ENCODE peak calls at places on chromosomes 4 and X, in six cellular contexts. J is IMR-90, T is neuronal stem cell, W is mesendoderm, D is H9, F is H1. C is an unnamed sample.

GRCh38 chrX:6021316-6022091 is 207.2 kb downstream of the NLGN4X start:
- DNase-seq in D (peak; percentile 47), F (peak; percentile 61), W (peak; percentile 87), J (peak; percentile 0), T (peak; percentile 29), C (peak; percentile 24)

GRCh38 chrX:12327836-12328235 is 189.6 kb downstream of the FRMPD4 start:
- DNase-seq in T (no peak), J (peak; percentile 26), W (no peak), D (no peak), F (no peak), C (no peak)

GRCh38 chr4:24598025-24598424 is 13.7 kb upstream of the DHX15 start:
- DNase-seq in W (no peak), J (peak; percentile 12), F (no peak), D (no peak), T (no peak), C (no peak)

GRCh38 chr4:115082633-115083032 is 30.8 kb downstream of the NDST4 start:
- DNase-seq in J (no peak), D (no peak), T (no peak), W (no peak), F (no peak), C (no peak)

GRCh38 chr4:27616166-27616565 is 755.5 kb downstream of the STIM2 start:
- DNase-seq in F (no peak), D (no peak), T (no peak), J (no peak), W (no peak), C (no peak)

GRCh38 chrX:48714573-48714972 is 18.0 kb downstream of the SUV39H1 start:
- DNase-seq in W (no peak), T (no peak), J (peak; percentile 17), D (no peak), F (no peak), C (no peak)

GRCh38 chr4:1520145-1520661 is 114.0 kb upstream of the NKX1-1 start:
- DNase-seq in T (no peak), W (peak; percentile 14), F (no peak), J (no peak), D (no peak), C (no peak)

GRCh38 chr4:164095313-164096110 is 601.0 kb downstream of the TMA16 start:
- DNase-seq in W (no peak), D (no peak), T (no peak), J (no peak), F (no peak), C (no peak)

GRCh38 chr4:122746485-122746965 is 14.0 kb downstream of the BBS12 start:
- DNase-seq in W (no peak), J (no peak), D (no peak), F (no peak), T (no peak), C (peak; percentile 22)

GRCh38 chr4:41148292-41148691 is 66.0 kb downstream of the APBB2 start:
- DNase-seq in T (no peak), F (no peak), W (no peak), J (no peak), D (no peak), C (no peak)

GRCh38 chr4:89204624-89205023 is 93.3 kb downstream of the TIGD2 start:
- DNase-seq in W (no peak), F (no peak), J (no peak), T (no peak), D (no peak), C (no peak)

GRCh38 chr4:113080050-113080449 is 30.6 kb downstream of the ANK2 start:
- DNase-seq in W (peak; percentile 69), D (no peak), J (peak; percentile 2), T (no peak), F (no peak), C (peak; percentile 1)

GRCh38 chr4:29046166-29046565 is 1674.0 kb upstream of the PCDH7 start:
- DNase-seq in D (no peak), J (peak; percentile 92), T (no peak), F (no peak), W (no peak), C (peak; percentile 82)

GRCh38 chrX:1385251-1385794 is 6.6 kb downstream of the SLC25A6 start:
- DNase-seq in F (peak; percentile 45), W (no peak), J (no peak), T (no peak), D (no peak), C (no peak)

GRCh38 chr4:151169223-151169622 is 69.8 kb downstream of the RPS3A start:
- DNase-seq in F (no peak), J (peak; percentile 99), T (peak; percentile 14), W (peak; percentile 20), D (no peak), C (peak; percentile 97)

GRCh38 chrX:110381216-110381615 is 22.6 kb downstream of the RTL9 start:
- DNase-seq in W (no peak), D (no peak), J (peak; percentile 79), F (no peak), T (no peak), C (peak; percentile 73)

GRCh38 chr4:184396001-184396400 is 78.3 kb downstream of the IRF2 start:
- DNase-seq in W (no peak), J (no peak), T (no peak), D (no peak), F (no peak), C (peak; percentile 64)

GRCh38 chr4:113349400-113349799 is 299.9 kb downstream of the ANK2 start:
- DNase-seq in J (no peak), D (no peak), T (no peak), F (no peak), W (no peak), C (no peak)

GRCh38 chr4:150082241-150082640 is 4.0 kb downstream of the DCLK2 start:
- DNase-seq in W (no peak), J (no peak), F (no peak), D (no peak), T (no peak), C (no peak)

GRCh38 chr4:181204109-181204508 is 1039.1 kb upstream of the TENM3 start:
- DNase-seq in J (no peak), T (no peak), D (no peak), W (peak; percentile 37), F (no peak), C (no peak)

GRCh38 chrX:115367956-115368355 is 78.4 kb downstream of the LUZP4 start:
- DNase-seq in D (no peak), J (peak; percentile 18), T (no peak), F (no peak), W (no peak), C (peak; percentile 34)

GRCh38 chr4:151434183-151434860 is 25.3 kb downstream of the FHIP1A start:
- DNase-seq in F (no peak), T (no peak), J (peak; percentile 19), W (no peak), D (no peak), C (no peak)

GRCh38 chr4:52250124-52250523 is 199.0 kb downstream of the SPATA18 start:
- DNase-seq in T (no peak), D (no peak), F (no peak), W (no peak), J (no peak), C (no peak)

GRCh38 chr4:7451434-7451789 is 16.7 kb upstream of the PSAPL1 start:
- DNase-seq in W (no peak), J (no peak), F (no peak), T (no peak), D (no peak), C (no peak)

GRCh38 chr4:13240066-13240465 is 244.1 kb downstream of the RAB28 start:
- DNase-seq in T (no peak), J (no peak), F (no peak), W (no peak), D (no peak), C (peak; percentile 80)

GRCh38 chr4:173192375-173193162 is 24.0 kb downstream of the GALNT7 start:
- DNase-seq in F (no peak), J (no peak), D (no peak), T (no peak), W (no peak), C (no peak)

GRCh38 chr4:109816082-109816442 is 500 bp downstream of the GAR1 start:
- DNase-seq in D (no peak), J (no peak), W (no peak), F (no peak), T (no peak), C (no peak)

GRCh38 chr4:8197521-8197920 is 1.6 kb upstream of the SH3TC1 start:
- DNase-seq in D (no peak), F (no peak), W (no peak), T (no peak), J (no peak), C (no peak)

GRCh38 chr4:30722092-30722915 is 2.1 kb downstream of the PCDH7 start:
- DNase-seq in J (no peak), T (no peak), F (peak; percentile 73), D (no peak), W (no peak), C (no peak)

GRCh38 chr4:158172196-158172557 is 648 bp downstream of the GASK1B start:
- DNase-seq in W (no peak), T (no peak), D (no peak), F (no peak), J (peak; percentile 63), C (peak; percentile 70)

GRCh38 chr4:67020079-67020807 is 525.1 kb downstream of the CENPC start:
- DNase-seq in W (peak; percentile 38), F (no peak), D (no peak), J (no peak), T (no peak), C (peak; percentile 34)

GRCh38 chr4:174522183-174523002 is at the start of gene HPGD:
- DNase-seq in F (peak; percentile 67), T (peak; percentile 61), J (no peak), D (peak; percentile 68), W (peak; percentile 79), C (peak; percentile 47)
- H3K18ac ChIP-seq in F (peak within 1 kb of the TSS; percentile 56), T (peak within 1 kb of the TSS; percentile 35), J (no peak within 1 kb of the TSS), D (no peak within 1 kb of the TSS), W (no peak within 1 kb of the TSS), C (peak within 1 kb of the TSS; percentile 87)

GRCh38 chr4:123977623-123978022 is 581.0 kb downstream of the SPRY1 start:
- DNase-seq in T (no peak), D (no peak), J (peak; percentile 26), W (no peak), F (no peak), C (peak; percentile 54)
- H3K18ac ChIP-seq in T (no peak overlapping the region), D (no peak overlapping the region), J (no peak overlapping the region), W (no peak overlapping the region), F (no peak overlapping the region), C (no peak overlapping the region)

DNA sequence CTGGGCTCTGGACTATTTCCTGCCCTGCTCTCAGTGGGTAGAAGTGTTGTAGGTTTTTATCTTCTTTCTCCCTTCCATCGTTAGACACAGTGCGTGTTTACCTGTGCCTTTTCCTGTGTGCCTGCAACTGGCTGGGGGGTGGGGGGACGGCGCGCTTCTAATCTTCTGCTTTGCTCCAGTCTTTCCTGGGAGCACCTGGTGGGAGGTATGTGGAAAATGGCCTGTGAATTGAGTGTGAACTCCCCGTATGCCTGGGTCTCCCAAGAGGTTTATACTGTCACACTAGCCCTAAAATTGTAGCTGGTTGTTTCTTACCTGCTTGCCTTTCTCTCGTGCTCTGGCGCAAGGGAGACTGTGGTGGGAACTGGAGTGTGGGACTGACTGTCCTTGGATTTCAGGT is 15.1 kb downstream of the MRPL1 start:
- DNase-seq in W (peak; percentile 84), D (peak; percentile 43), J (no peak), T (no peak), F (no peak), C (no peak)
- H3K18ac ChIP-seq in W (no peak overlapping the region), D (no peak overlapping the region), J (no peak overlapping the region), T (no peak overlapping the region), F (no peak overlapping the region), C (no peak overlapping the region)

GRCh38 chrX:72079607-72080006 is 52.1 kb downstream of the RTL5 start:
- DNase-seq in D (no peak), T (no peak), W (peak; percentile 13), F (no peak), J (no peak), C (peak; percentile 29)
- H3K18ac ChIP-seq in D (no peak overlapping the region), T (no peak overlapping the region), W (no peak overlapping the region), F (no peak overlapping the region), J (no peak overlapping the region), C (no peak overlapping the region)